ENCODE peak calls at places on chromosomes 1 and 21, in seven cellular contexts. S, E, V, X, L, H and Z are unnamed samples.

GRCh38 chr1:46553506-46553905 is 2.1 kb upstream of the KNCN start:
- DNase-seq in S (no peak), E (no peak), V (no peak), X (no peak), L (no peak), H (no peak), Z (no peak)

GRCh38 chr21:40143822-40144525 is 276.7 kb downstream of the PCP4 start:
- DNase-seq in S (peak; percentile 75), E (peak; percentile 71), V (peak; percentile 49), X (no peak), L (peak; percentile 60), H (no peak), Z (peak; percentile 28)

GRCh38 chr1:6859415-6860343 is 74.4 kb downstream of the CAMTA1 start:
- DNase-seq in S (no peak), E (peak; percentile 71), V (no peak), X (no peak), L (no peak), H (no peak), Z (no peak)

GRCh38 chr1:192462630-192463029 is 112.9 kb upstream of the RGS1 start:
- DNase-seq in S (no peak), E (no peak), V (no peak), X (no peak), L (no peak), H (no peak), Z (no peak)

GRCh38 chr1:206736878-206737728 is 33.5 kb upstream of the IL19 start:
- DNase-seq in S (no peak), E (no peak), V (no peak), X (no peak), L (no peak), H (peak; percentile 67), Z (peak; percentile 27)

GRCh38 chr1:233879841-233880240 is 24.6 kb upstream of the SLC35F3 start:
- DNase-seq in S (no peak), E (peak; percentile 85), V (no peak), X (no peak), L (no peak), H (no peak), Z (no peak)

GRCh38 chr21:29904359-29905282 is 35.2 kb downstream of the GRIK1 start:
- DNase-seq in S (no peak), E (peak; percentile 24), V (peak; percentile 32), X (no peak), L (no peak), H (no peak), Z (no peak)

GRCh38 chr1:51442616-51443015 is 76.5 kb downstream of the EPS15 start:
- DNase-seq in S (no peak), E (no peak), V (no peak), X (no peak), L (no peak), H (no peak), Z (no peak)

GRCh38 chr1:200354243-200354642 is 55.6 kb downstream of the ZNF281 start:
- DNase-seq in S (no peak), E (no peak), V (no peak), X (no peak), L (no peak), H (no peak), Z (no peak)

GRCh38 chr1:203870256-203870655 is 8.9 kb downstream of the SNRPE start:
- DNase-seq in S (no peak), E (peak; percentile 54), V (no peak), X (no peak), L (no peak), H (no peak), Z (no peak)

GRCh38 chr1:109252893-109253802 is 3.8 kb downstream of the CELSR2 start:
- DNase-seq in S (peak; percentile 96), E (no peak), V (no peak), X (peak; percentile 71), L (no peak), H (no peak), Z (no peak)

GRCh38 chr1:32639489-32640075 is 10.8 kb downstream of the ZBTB8OS start:
- DNase-seq in S (no peak), E (no peak), V (no peak), X (no peak), L (no peak), H (no peak), Z (no peak)

GRCh38 chr1:65431111-65431705 is 10.7 kb downstream of the LEPR start:
- DNase-seq in S (no peak), E (peak; percentile 58), V (no peak), X (no peak), L (no peak), H (no peak), Z (peak; percentile 9)

GRCh38 chr1:55214214-55214902 is 806 bp downstream of the USP24 start:
- DNase-seq in S (peak; percentile 65), E (peak; percentile 40), V (peak; percentile 64), X (peak; percentile 73), L (peak; percentile 39), H (peak; percentile 37), Z (peak; percentile 49)

GRCh38 chr1:118949317-118949716 is 38.8 kb downstream of the TBX15 start:
- DNase-seq in S (no peak), E (no peak), V (no peak), X (peak; percentile 82), L (no peak), H (no peak), Z (no peak)

GRCh38 chr1:8364528-8365442 is 46.9 kb downstream of the SLC45A1 start:
- DNase-seq in S (peak; percentile 84), E (no peak), V (no peak), X (peak; percentile 72), L (no peak), H (no peak), Z (no peak)

GRCh38 chr21:42431196-42431595 is 27.5 kb downstream of the UBASH3A start:
- DNase-seq in S (no peak), E (no peak), V (no peak), X (no peak), L (no peak), H (no peak), Z (no peak)

GRCh38 chr21:33332143-33332542 is 7.4 kb downstream of the IFNAR1 start:
- DNase-seq in S (no peak), E (no peak), V (no peak), X (no peak), L (no peak), H (no peak), Z (no peak)

GRCh38 chr1:180845352-180845751 is 67.3 kb upstream of the KIAA1614 start:
- DNase-seq in S (no peak), E (no peak), V (no peak), X (no peak), L (no peak), H (no peak), Z (no peak)

GRCh38 chr1:45304311-45305081 is 22.2 kb upstream of the HPDL start:
- DNase-seq in S (peak; percentile 70), E (peak; percentile 20), V (no peak), X (peak; percentile 87), L (peak; percentile 47), H (no peak), Z (peak; percentile 42)

GRCh38 chr1:7375781-7376660 is 395.1 kb upstream of the VAMP3 start:
- DNase-seq in S (no peak), E (no peak), V (no peak), X (no peak), L (peak; percentile 11), H (no peak), Z (no peak)

DNA sequence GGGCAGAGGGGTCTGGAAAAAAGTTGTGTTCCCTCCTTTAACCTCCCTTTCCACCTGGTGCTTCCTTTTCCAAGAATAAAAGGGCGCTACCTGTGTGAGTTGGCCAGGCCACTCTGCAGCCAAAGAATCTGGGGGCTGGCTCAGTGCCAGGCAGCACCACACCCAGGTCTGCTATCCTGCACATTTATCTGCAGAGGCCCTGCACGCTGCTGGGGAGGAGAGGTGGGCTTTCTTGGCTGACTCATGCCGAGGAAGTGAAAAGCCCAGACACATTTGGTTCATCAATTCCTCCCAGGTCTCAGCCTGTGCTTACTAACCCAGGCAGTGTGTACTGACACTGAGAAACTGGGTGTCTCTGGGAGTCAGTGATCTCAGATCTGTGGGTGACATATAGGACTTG is 79.8 kb upstream of the F3 start:
- DNase-seq in S (peak; percentile 75), E (peak; percentile 95), V (no peak), X (no peak), L (peak; percentile 76), H (no peak), Z (peak; percentile 75)
- H3K4me1 ChIP-seq in S (peaks cover 16% of the 10 kb centered on the region), E (peaks cover 63% of the 10 kb centered on the region), V (peaks cover 5% of the 10 kb centered on the region), X (no peaks in the 10 kb centered on the region), L (peaks cover 21% of the 10 kb centered on the region), H (no peaks in the 10 kb centered on the region), Z (peaks cover 5% of the 10 kb centered on the region)

GRCh38 chr1:91729621-91730348 is 156.2 kb downstream of the TGFBR3 start:
- DNase-seq in S (no peak), E (no peak), V (no peak), X (no peak), L (no peak), H (no peak), Z (no peak)

GRCh38 chr1:91730781-91731732 is 154.9 kb downstream of the TGFBR3 start:
- DNase-seq in S (peak; percentile 72), E (peak; percentile 36), V (no peak), X (peak; percentile 87), L (peak; percentile 75), H (no peak), Z (no peak)

GRCh38 chr1:91725961-91726704 is 159.8 kb downstream of the TGFBR3 start:
- DNase-seq in S (peak; percentile 52), E (no peak), V (no peak), X (peak; percentile 56), L (no peak), H (no peak), Z (no peak)

GRCh38 chr1:91724644-91725043 is 161.3 kb downstream of the TGFBR3 start:
- DNase-seq in S (no peak), E (no peak), V (no peak), X (no peak), L (no peak), H (no peak), Z (no peak)

DNA sequence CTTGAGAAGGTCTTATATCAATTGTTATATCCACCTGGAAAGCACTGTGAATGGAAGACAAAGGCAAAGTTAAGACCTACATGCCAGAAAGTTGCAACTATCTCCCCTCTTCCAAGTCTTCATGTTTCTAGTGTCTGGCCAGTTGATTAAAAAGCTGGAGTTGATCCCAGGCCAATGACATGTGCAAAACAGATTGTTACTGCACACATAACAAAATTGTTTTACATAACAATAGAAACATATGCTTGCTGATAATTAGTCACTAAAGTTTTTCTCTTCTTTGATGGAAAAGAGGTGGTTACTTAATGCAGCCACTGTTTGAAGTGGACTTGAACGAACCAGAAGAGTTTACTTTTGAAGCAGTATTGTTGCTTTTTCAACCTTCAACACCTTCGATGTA is 158.2 kb downstream of the TGFBR3 start:
- DNase-seq in S (no peak), E (no peak), V (no peak), X (no peak), L (no peak), H (no peak), Z (no peak)
- H3K4me1 ChIP-seq in S (peaks cover 45% of the 10 kb centered on the region), E (peaks cover 24% of the 10 kb centered on the region), V (no peaks in the 10 kb centered on the region), X (peaks cover 52% of the 10 kb centered on the region), L (peaks cover 68% of the 10 kb centered on the region), H (peaks cover 35% of the 10 kb centered on the region), Z (no peaks in the 10 kb centered on the region)

GRCh38 chr1:98328855-98329254 is 332.7 kb upstream of the SNX7 start:
- DNase-seq in S (no peak), E (peak; percentile 64), V (no peak), X (no peak), L (no peak), H (no peak), Z (no peak)
- H3K4me1 ChIP-seq in S (no peaks in the 10 kb centered on the region), E (peaks cover 87% of the 10 kb centered on the region), V (no peaks in the 10 kb centered on the region), X (no peaks in the 10 kb centered on the region), L (peaks cover 10% of the 10 kb centered on the region), H (peaks cover 7% of the 10 kb centered on the region), Z (peaks cover 4% of the 10 kb centered on the region)

DNA sequence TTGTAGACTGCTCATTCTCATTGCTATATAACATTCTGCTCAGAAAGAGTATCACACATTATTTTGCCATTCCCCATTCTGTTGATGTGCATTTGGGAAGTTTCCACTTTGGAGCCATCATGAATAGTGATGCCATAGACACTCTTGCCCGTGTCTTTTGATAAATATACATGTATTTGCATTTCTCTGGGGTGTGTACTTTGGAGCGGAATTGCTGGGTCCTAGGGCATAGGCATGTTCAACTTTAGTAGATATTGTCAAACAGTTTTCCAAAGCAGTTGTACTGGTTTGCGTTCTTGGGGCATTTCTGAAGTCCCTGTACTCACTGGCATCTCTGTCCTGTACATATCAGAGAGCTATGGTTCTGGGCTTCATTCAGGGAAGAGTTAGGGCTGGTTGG is 52.1 kb downstream of the PIK3CD start:
- DNase-seq in S (no peak), E (no peak), V (no peak), X (no peak), L (no peak), H (no peak), Z (no peak)
- H3K4me1 ChIP-seq in S (no peaks in the 10 kb centered on the region), E (peaks cover 33% of the 10 kb centered on the region), V (no peaks in the 10 kb centered on the region), X (no peaks in the 10 kb centered on the region), L (no peaks in the 10 kb centered on the region), H (peaks cover 49% of the 10 kb centered on the region), Z (no peaks in the 10 kb centered on the region)